ENCODE peak calls at places on chromosomes 13 and 19, in four cellular contexts. One of them, this sample, is unnamed.

GRCh38 chr13:74794147-74794546 is 659.9 kb upstream of the KLF12 start:
- DNase-seq in GM23338: no peak
- DNase-seq in hepatocyte: no peak
- DNase-seq in SK-N-SH: no peak
- DNase-seq in this sample: no peak

GRCh38 chr19:31347828-31348314 is 1.4 kb downstream of the TSHZ3 start:
- DNase-seq in GM23338: no peak
- DNase-seq in hepatocyte: no peak
- DNase-seq in SK-N-SH: no peak
- DNase-seq in this sample: no peak

GRCh38 chr19:16944626-16945363 is 56.0 kb downstream of the F2RL3 start:
- DNase-seq in GM23338: no peak
- DNase-seq in hepatocyte: no peak
- DNase-seq in SK-N-SH: no peak
- DNase-seq in this sample: no peak

GRCh38 chr19:2394669-2395292 is 32.6 kb downstream of the TIMM13 start:
- DNase-seq in GM23338: no peak
- DNase-seq in hepatocyte: peak; percentile 38
- DNase-seq in SK-N-SH: no peak
- DNase-seq in this sample: no peak

GRCh38 chr19:40365613-40366401 is 17.3 kb downstream of the PLD3 start:
- DNase-seq in GM23338: peak; percentile 91
- DNase-seq in hepatocyte: peak; percentile 93
- DNase-seq in SK-N-SH: peak; percentile 99
- DNase-seq in this sample: no peak

GRCh38 chr13:100854091-100854490 is 179.5 kb upstream of the TMTC4 start:
- DNase-seq in GM23338: peak; percentile 68
- DNase-seq in hepatocyte: no peak
- DNase-seq in SK-N-SH: no peak
- DNase-seq in this sample: no peak

GRCh38 chr19:7792286-7792685 is 29.2 kb downstream of the CLEC4M start:
- DNase-seq in GM23338: peak; percentile 12
- DNase-seq in hepatocyte: peak; percentile 59
- DNase-seq in SK-N-SH: no peak
- DNase-seq in this sample: no peak

GRCh38 chr13:41502676-41503075 is 45.3 kb downstream of the RGCC start:
- DNase-seq in GM23338: no peak
- DNase-seq in hepatocyte: no peak
- DNase-seq in SK-N-SH: no peak
- DNase-seq in this sample: no peak

GRCh38 chr19:51372649-51373504 is at the start of gene NKG7:
- DNase-seq in GM23338: no peak
- DNase-seq in hepatocyte: no peak
- DNase-seq in SK-N-SH: no peak
- DNase-seq in this sample: no peak

GRCh38 chr19:5153601-5154128 is 184.8 kb downstream of the KDM4B start:
- DNase-seq in GM23338: no peak
- DNase-seq in hepatocyte: no peak
- DNase-seq in SK-N-SH: peak; percentile 42
- DNase-seq in this sample: no peak

GRCh38 chr13:50400035-50400726 is 384.9 kb downstream of the KCNRG start:
- DNase-seq in GM23338: no peak
- DNase-seq in hepatocyte: no peak
- DNase-seq in SK-N-SH: no peak
- DNase-seq in this sample: no peak

GRCh38 chr19:6772028-6772865 is at the start of gene VAV1:
- DNase-seq in GM23338: peak; percentile 36
- DNase-seq in hepatocyte: no peak
- DNase-seq in SK-N-SH: peak; percentile 53
- DNase-seq in this sample: no peak

DNA sequence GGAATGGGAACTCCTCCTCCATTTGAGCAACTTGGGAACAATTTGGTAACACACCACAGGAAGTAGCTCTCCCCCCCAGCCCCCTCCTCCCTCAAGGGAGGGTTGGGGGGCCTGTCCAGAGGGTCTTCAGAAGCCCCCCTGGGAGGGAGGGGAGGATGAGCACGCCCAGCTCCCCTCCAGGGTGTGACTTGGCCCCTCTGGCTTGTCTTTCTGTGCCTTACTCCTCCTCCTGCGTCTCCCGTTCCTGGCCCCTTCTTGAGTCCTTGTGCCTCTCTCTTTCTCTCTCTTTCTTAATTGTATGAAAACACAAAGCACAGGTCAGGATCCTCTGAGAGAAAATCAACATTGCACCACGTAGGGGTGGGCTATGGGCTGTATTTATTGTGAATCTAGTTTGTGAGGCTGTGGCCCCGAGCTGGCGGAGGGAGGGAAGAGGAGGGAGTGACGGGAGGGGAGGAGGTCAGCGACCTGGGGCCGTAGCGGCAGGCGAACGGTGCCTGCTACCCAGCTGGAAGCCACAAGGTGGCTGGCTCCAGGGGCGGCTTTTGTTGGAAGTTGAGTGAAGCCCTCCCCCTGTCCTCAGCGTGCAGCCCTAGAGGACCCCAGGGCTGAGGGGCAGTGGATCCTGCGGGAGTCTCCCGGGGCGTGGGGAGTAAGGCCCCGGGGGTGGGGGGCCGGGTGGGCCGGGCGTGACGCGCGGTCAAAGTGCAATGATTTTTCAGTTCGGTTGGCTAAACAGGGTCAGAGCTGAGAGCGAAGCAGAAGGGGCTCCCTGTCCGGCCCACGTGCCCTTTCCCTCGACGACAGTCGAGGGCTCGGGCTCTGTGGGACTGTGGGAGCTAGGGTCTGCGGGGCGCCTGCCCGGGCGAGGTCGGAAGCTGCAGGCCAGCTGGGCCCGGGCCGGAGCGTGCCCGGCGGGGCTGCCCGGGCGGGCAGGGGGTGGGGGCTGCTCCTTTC is 6.4 kb downstream of the LYL1 start:
- DNase-seq in GM23338: peak; percentile 90
- DNase-seq in hepatocyte: peak; percentile 65
- DNase-seq in SK-N-SH: peak; percentile 86
- DNase-seq in this sample: no peak
- H3K4me2 ChIP-seq in GM23338: peak overlapping the region; percentile 87
- H3K4me2 ChIP-seq in hepatocyte: peak overlapping the region; percentile 49
- H3K4me2 ChIP-seq in SK-N-SH: no peak overlapping the region
- H3K4me2 ChIP-seq in this sample: no peak overlapping the region

DNA sequence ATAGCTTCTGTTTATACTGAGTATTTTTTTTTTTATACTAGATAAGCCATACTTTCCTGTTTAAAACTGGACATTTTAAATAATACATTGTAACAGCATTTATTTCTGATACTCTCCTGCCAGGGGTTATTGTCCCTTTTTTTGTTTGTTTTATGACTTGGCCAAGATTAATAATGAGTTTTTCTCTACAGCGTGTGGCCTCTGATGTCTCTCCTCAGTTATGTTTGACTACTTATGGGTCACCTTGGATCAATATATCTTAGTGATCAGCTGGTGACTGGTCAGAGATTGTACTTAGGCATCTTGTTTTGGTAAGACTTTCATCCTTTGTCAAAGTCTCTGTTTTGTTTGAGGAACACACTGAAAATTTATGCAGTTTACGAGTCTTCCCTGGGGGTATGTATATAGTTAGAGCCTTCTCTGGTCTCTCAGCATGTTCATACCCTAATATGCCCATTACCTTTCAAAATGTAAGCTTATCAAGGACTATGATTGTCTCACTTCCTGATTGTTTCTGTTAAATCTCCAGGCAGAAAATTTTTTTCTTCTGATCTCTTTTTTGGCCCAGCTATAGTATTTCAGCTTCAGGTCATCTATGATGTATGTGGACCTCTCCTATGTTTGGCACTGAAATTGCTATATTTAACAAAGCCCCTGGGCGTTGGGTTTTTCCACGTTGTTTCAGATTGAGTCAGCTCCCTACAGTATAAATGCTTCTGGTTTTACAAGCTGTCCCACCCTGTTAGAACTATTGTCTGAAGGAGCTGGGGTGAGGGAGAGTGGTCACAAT is 87.9 kb downstream of the URI1 start:
- DNase-seq in GM23338: no peak
- DNase-seq in hepatocyte: no peak
- DNase-seq in SK-N-SH: no peak
- DNase-seq in this sample: peak; percentile 2
- TF ChIP-seq EZH2phosphoT487 in GM23338: no peak
- TF ChIP-seq EZH2phosphoT487 in hepatocyte: no peak
- TF ChIP-seq EZH2phosphoT487 in SK-N-SH: no peak
- TF ChIP-seq EZH2phosphoT487 in this sample: no peak

DNA sequence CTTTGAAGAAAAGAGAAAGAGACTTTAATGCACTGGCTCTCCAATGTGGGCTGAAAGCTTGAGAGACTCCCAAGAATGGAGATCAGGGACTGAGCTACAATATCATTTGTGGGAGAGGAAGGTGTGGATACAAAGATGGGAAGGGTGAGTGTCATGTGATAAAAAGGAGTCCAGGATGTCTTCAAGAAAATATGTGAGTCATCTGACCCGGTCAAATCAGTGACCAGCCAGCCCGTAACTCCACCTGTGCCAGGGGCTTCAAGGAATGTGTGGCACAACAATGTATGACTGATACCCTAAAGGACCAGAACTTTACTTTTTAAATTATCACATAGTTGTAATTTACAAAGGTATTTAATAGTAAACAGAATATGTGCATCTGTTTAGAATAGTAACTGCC is 97.2 kb downstream of the DOCK9 start:
- DNase-seq in GM23338: no peak
- DNase-seq in hepatocyte: no peak
- DNase-seq in SK-N-SH: no peak
- DNase-seq in this sample: no peak
- H3K4me2 ChIP-seq in GM23338: no peak overlapping the region
- H3K4me2 ChIP-seq in hepatocyte: no peak overlapping the region
- H3K4me2 ChIP-seq in SK-N-SH: no peak overlapping the region
- H3K4me2 ChIP-seq in this sample: no peak overlapping the region

GRCh38 chr13:113539176-113539575 is 45.4 kb upstream of the TFDP1 start:
- DNase-seq in GM23338: no peak
- DNase-seq in hepatocyte: no peak
- DNase-seq in SK-N-SH: no peak
- DNase-seq in this sample: no peak
- TF ChIP-seq EZH2phosphoT487 in GM23338: no peak
- TF ChIP-seq EZH2phosphoT487 in hepatocyte: no peak
- TF ChIP-seq EZH2phosphoT487 in SK-N-SH: no peak
- TF ChIP-seq EZH2phosphoT487 in this sample: no peak